ENCODE peak calls at places on chromosomes 7 and 10, in nine cellular contexts. A is dermis microvascular lymphatic vessel endothelial cell; V is H54; Z is AG09309; M is CD8-positive, alpha-beta T cell; B is nucleus accumbens; O is activated CD8-positive, alpha-beta memory T cell treated with anti-CD3 and anti-CD28 coated beads, Interleukin-2, amount 50 U/mL, for 48 hours; R is activated effector memory CD4-positive, alpha-beta T cell treated with anti-CD3 and anti-CD28 coated beads, Interleukin-2, amount 50 U/mL, for 16 hours; W is mucosa of descending colon. H is an unnamed sample.
A peak's percentile ranks its signal among the peaks of the same experiment; 100 is the strongest.

GRCh38 chr10:121974535-121975294 is at the start of gene NSMCE4A:
- DNase-seq in A (peak; percentile 66), V (peak; percentile 65), Z (no peak), M (peak; percentile 84), B (no peak), O (peak; percentile 89), R (peak; percentile 90), W (peak; percentile 87), H (no peak)

GRCh38 chr7:154997840-154998370 is 5.0 kb downstream of the PAXIP1 start:
- DNase-seq in A (no peak), V (no peak), Z (no peak), M (no peak), B (no peak), O (no peak), R (no peak), W (no peak), H (no peak)

GRCh38 chr10:117226813-117227451 is 14.0 kb upstream of the SLC18A2 start:
- DNase-seq in A (no peak), V (peak; percentile 61), Z (peak; percentile 2), M (no peak), B (no peak), O (no peak), R (no peak), W (peak; percentile 39), H (no peak)

GRCh38 chr10:52740913-52741675 is 31.5 kb downstream of the MBL2 start:
- DNase-seq in A (peak; percentile 20), V (peak; percentile 32), Z (no peak), M (no peak), B (no peak), O (peak; percentile 79), R (peak; percentile 64), W (peak; percentile 31), H (no peak)

GRCh38 chr7:46939558-46939957 is 642.4 kb downstream of the TNS3 start:
- DNase-seq in A (no peak), V (no peak), Z (no peak), M (no peak), B (no peak), O (no peak), R (no peak), W (no peak), H (no peak)

GRCh38 chr7:135320277-135320676 is 86.6 kb downstream of the STRA8 start:
- DNase-seq in A (peak; percentile 89), V (peak; percentile 32), Z (peak; percentile 25), M (no peak), B (peak; percentile 46), O (no peak), R (peak; percentile 33), W (peak; percentile 83), H (peak; percentile 47)

GRCh38 chr10:110487411-110488123 is 10.1 kb upstream of the DUSP5 start:
- DNase-seq in A (no peak), V (no peak), Z (no peak), M (no peak), B (no peak), O (no peak), R (no peak), W (no peak), H (no peak)

GRCh38 chr7:44375236-44375699 is 49.9 kb upstream of the CAMK2B start:
- DNase-seq in A (peak; percentile 16), V (no peak), Z (no peak), M (peak; percentile 46), B (no peak), O (no peak), R (no peak), W (no peak), H (no peak)

GRCh38 chr10:102424145-102424544 is 3.5 kb downstream of the FBXL15 start:
- DNase-seq in A (no peak), V (no peak), Z (no peak), M (no peak), B (no peak), O (no peak), R (no peak), W (no peak), H (no peak)

GRCh38 chr7:98879198-98879988 is 1.1 kb downstream of the TRRAP start:
- DNase-seq in A (peak; percentile 9), V (no peak), Z (no peak), M (peak; percentile 80), B (no peak), O (peak; percentile 76), R (peak; percentile 86), W (peak; percentile 60), H (no peak)

GRCh38 chr7:129784783-129785456 is 167.8 kb downstream of the UBE2H start:
- DNase-seq in A (no peak), V (no peak), Z (no peak), M (no peak), B (no peak), O (no peak), R (no peak), W (peak; percentile 44), H (no peak)

GRCh38 chr7:131111-132094 is 61.0 kb upstream of the FAM20C start:
- DNase-seq in A (no peak), V (no peak), Z (no peak), M (no peak), B (no peak), O (no peak), R (peak; percentile 28), W (no peak), H (no peak)

GRCh38 chr10:127155221-127155620 is 41.2 kb downstream of the INSYN2A start:
- DNase-seq in A (no peak), V (no peak), Z (no peak), M (no peak), B (no peak), O (no peak), R (no peak), W (no peak), H (no peak)

GRCh38 chr10:76026931-76027330 is 595.5 kb downstream of the LRMDA start:
- DNase-seq in A (no peak), V (no peak), Z (no peak), M (no peak), B (no peak), O (no peak), R (no peak), W (no peak), H (no peak)

GRCh38 chr10:125468273-125468672 is 214.7 kb downstream of the TEX36 start:
- DNase-seq in A (no peak), V (no peak), Z (no peak), M (no peak), B (no peak), O (no peak), R (no peak), W (no peak), H (no peak)

GRCh38 chr10:126565456-126565855 is 105.0 kb downstream of the C10orf90 start:
- DNase-seq in A (no peak), V (no peak), Z (no peak), M (no peak), B (no peak), O (no peak), R (no peak), W (no peak), H (no peak)

GRCh38 chr10:60827791-60828488 is 49.7 kb downstream of the CDK1 start:
- DNase-seq in A (peak; percentile 88), V (peak; percentile 36), Z (no peak), M (no peak), B (no peak), O (no peak), R (no peak), W (no peak), H (no peak)

GRCh38 chr7:152313217-152313616 is 122.6 kb downstream of the KMT2C start:
- DNase-seq in A (no peak), V (no peak), Z (no peak), M (no peak), B (no peak), O (no peak), R (no peak), W (no peak), H (no peak)

GRCh38 chr10:123530166-123530870 is 135.8 kb upstream of the GPR26 start:
- DNase-seq in A (no peak), V (no peak), Z (no peak), M (peak; percentile 32), B (no peak), O (no peak), R (no peak), W (no peak), H (no peak)